ENCODE peak calls at places on chromosomes 16 and 17, in six cellular contexts. U is tibial nerve, O is thoracic aorta, F is A549, I is cardiac muscle cell, C is NB4. Y is an unnamed sample.

GRCh38 chr17:35799942-35800341 is 4.5 kb upstream of the MMP28 start:
- DNase-seq in I (peak), O (no peak), F (peak), C (no peak), U (no peak), Y (peak)

GRCh38 chr16:84700518-84701277 is 898 bp downstream of the USP10 start:
- DNase-seq in C (peak), U (no peak), I (no peak), O (no peak), F (peak), Y (peak)

GRCh38 chr16:26204138-26204537 is 512.4 kb downstream of the HS3ST4 start:
- DNase-seq in O (no peak), U (no peak), F (no peak), C (no peak), I (no peak), Y (no peak)

GRCh38 chr16:535446-536405 is 8.2 kb downstream of the CAPN15 start:
- DNase-seq in I (no peak), C (peak), F (peak), O (no peak), U (no peak), Y (peak)

GRCh38 chr16:57764341-57765159 is 29.0 kb downstream of the KATNB1 start:
- DNase-seq in I (peak), C (peak), U (no peak), O (no peak), F (peak), Y (peak)

GRCh38 chr17:50523208-50523607 is 9.3 kb upstream of the EPN3 start:
- DNase-seq in C (no peak), F (no peak), U (no peak), I (no peak), O (no peak), Y (no peak)

GRCh38 chr16:47611042-47611441 is 149.9 kb downstream of the PHKB start:
- DNase-seq in O (no peak), U (no peak), C (no peak), F (no peak), I (no peak), Y (no peak)

GRCh38 chr17:80826955-80827645 is 164.5 kb upstream of the CHMP6 start:
- DNase-seq in I (peak), U (peak), F (peak), O (peak), C (peak), Y (peak)

GRCh38 chr16:48146131-48146530 is 9.7 kb downstream of the ABCC12 start:
- DNase-seq in O (no peak), C (no peak), F (no peak), U (no peak), I (no peak), Y (no peak)

GRCh38 chr16:13997933-13998332 is 73.2 kb upstream of the MRTFB start:
- DNase-seq in I (no peak), C (peak), U (no peak), F (no peak), O (no peak), Y (no peak)

GRCh38 chr16:69936252-69936651 is 14.9 kb upstream of the CLEC18A start:
- DNase-seq in F (no peak), U (no peak), I (no peak), C (no peak), O (no peak), Y (no peak)
- TF ChIP-seq CTCF in F (no peak), U (no peak), I (no peak), C (no peak), O (no peak), Y (no peak)

GRCh38 chr17:75566456-75567233 is 21.0 kb upstream of the MYO15B start:
- DNase-seq in F (no peak), C (no peak), U (no peak), O (no peak), I (no peak), Y (no peak)
- H3K4me3 ChIP-seq in F (no peak), C (no peak), U (no peak), O (no peak), I (no peak), Y (no peak)

GRCh38 chr16:71552698-71553503 is 24.0 kb downstream of the TAT start:
- DNase-seq in F (peak), O (no peak), I (no peak), U (no peak), C (peak), Y (no peak)
- TF ChIP-seq CTCF in F (no peak), O (no peak), I (peak), U (no peak), C (peak), Y (no peak)

DNA sequence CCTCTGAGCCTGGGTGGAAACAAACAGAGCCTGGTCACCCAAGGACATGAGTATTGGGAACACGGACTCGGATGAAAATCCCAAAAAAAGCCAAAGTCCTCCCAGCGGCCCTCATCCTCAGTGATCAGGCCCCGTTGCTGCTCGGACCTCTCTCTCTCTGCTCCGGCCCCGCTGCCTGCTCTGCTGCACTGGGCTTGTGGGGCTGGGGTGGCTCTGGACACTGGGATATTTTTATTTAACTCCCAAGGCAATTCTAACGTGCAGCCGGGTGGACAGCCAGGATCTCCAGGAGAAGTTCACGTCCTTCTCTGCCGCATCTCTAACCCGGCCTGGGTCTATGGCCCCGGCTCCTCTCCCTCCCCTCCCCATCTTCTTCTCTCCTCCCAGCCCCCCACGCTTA is 280.9 kb upstream of the TNRC6C start:
- DNase-seq in U (no peak), I (no peak), C (no peak), O (no peak), F (no peak), Y (no peak)
- H3K4me3 ChIP-seq in U (no peak), I (no peak), C (no peak), O (no peak), F (no peak), Y (no peak)